ENCODE peak calls at places on chromosomes 12 and 14, in nine cellular contexts. B, Q, T, I, K, X, U, F and C are unnamed samples.

GRCh38 chr12:63440063-63440462 is 228.2 kb downstream of the DPY19L2 start:
- DNase-seq in U (peak), K (no peak), X (no peak), Q (no peak), F (no peak), I (peak), B (no peak), T (no peak), C (no peak)

GRCh38 chr12:45583011-45583657 is 146.4 kb upstream of the ARID2 start:
- DNase-seq in U (peak), F (no peak), B (no peak), I (peak), X (peak), T (no peak), Q (no peak), K (no peak), C (peak)

GRCh38 chr12:42916143-42916542 is 326.6 kb upstream of the PRICKLE1 start:
- DNase-seq in K (no peak), Q (no peak), U (no peak), B (no peak), F (no peak), T (no peak), I (no peak), X (no peak), C (no peak)

GRCh38 chr14:61533513-61534255 is 161.6 kb upstream of the HIF1A start:
- DNase-seq in T (no peak), I (no peak), U (no peak), X (no peak), Q (no peak), B (no peak), K (no peak), F (no peak), C (no peak)

GRCh38 chr14:49999216-49999761 is 106.4 kb downstream of the ARF6 start:
- DNase-seq in T (peak), K (no peak), B (no peak), Q (no peak), I (peak), U (peak), F (peak), X (no peak), C (peak)

GRCh38 chr12:47781479-47782371 is 8.7 kb downstream of the SLC48A1 start:
- DNase-seq in Q (no peak), U (no peak), I (no peak), X (no peak), K (peak), F (no peak), B (peak), T (no peak), C (no peak)

GRCh38 chr12:75850751-75851462 is 180.7 kb downstream of the PHLDA1 start:
- DNase-seq in F (no peak), Q (no peak), X (peak), I (peak), U (no peak), K (no peak), B (no peak), T (no peak), C (no peak)

GRCh38 chr14:98167702-98168101 is 1104.3 kb downstream of the BCL11B start:
- DNase-seq in U (no peak), Q (no peak), T (no peak), K (no peak), B (peak), I (no peak), X (no peak), F (no peak), C (no peak)

GRCh38 chr14:47277703-47278102 is 397.7 kb downstream of the MDGA2 start:
- DNase-seq in T (no peak), Q (no peak), B (no peak), U (no peak), K (no peak), X (no peak), F (no peak), I (peak), C (no peak)

GRCh38 chr12:64780531-64781373 is 21.5 kb upstream of the GNS start:
- DNase-seq in B (peak), Q (no peak), I (no peak), F (no peak), K (no peak), U (peak), X (no peak), T (no peak), C (no peak)

GRCh38 chr14:79415726-79416125 is 795.6 kb downstream of the DIO2 start:
- DNase-seq in X (no peak), U (no peak), K (no peak), F (no peak), B (no peak), Q (no peak), T (no peak), I (peak), C (no peak)

GRCh38 chr14:102770910-102771543 is 6.2 kb upstream of the TRAF3 start:
- DNase-seq in Q (no peak), K (no peak), T (no peak), X (no peak), I (no peak), F (no peak), U (no peak), B (no peak), C (no peak)

GRCh38 chr12:62802981-62803380 is 132.0 kb downstream of the PPM1H start:
- DNase-seq in Q (peak), U (peak), F (no peak), X (no peak), T (no peak), B (peak), K (no peak), I (peak), C (peak)

GRCh38 chr14:100294213-100294962 is 11.9 kb downstream of the SLC25A29 start:
- DNase-seq in B (no peak), T (no peak), I (no peak), K (no peak), U (no peak), Q (no peak), X (no peak), F (no peak), C (no peak)

GRCh38 chr12:15208140-15208539 is 13.1 kb downstream of the RERG start:
- DNase-seq in U (no peak), F (no peak), I (peak), X (no peak), Q (no peak), B (no peak), T (no peak), K (no peak), C (no peak)

GRCh38 chr14:106372870-106373657 is 846.7 kb downstream of the TMEM121 start:
- DNase-seq in U (no peak), T (peak), F (peak), I (no peak), Q (no peak), X (no peak), B (peak), K (peak), C (no peak)

GRCh38 chr12:116950628-116951325 is 40.0 kb downstream of the FBXW8 start:
- DNase-seq in I (no peak), Q (no peak), T (no peak), F (no peak), X (no peak), U (no peak), K (no peak), B (no peak), C (no peak)

GRCh38 chr12:11652351-11653040 is 3.0 kb downstream of the ETV6 start:
- DNase-seq in F (no peak), I (peak), U (peak), Q (peak), X (no peak), T (no peak), B (peak), K (no peak), C (peak)

GRCh38 chr12:110277705-110278104 is 3.3 kb upstream of the ATP2A2 start:
- DNase-seq in K (no peak), Q (no peak), B (no peak), F (no peak), I (no peak), T (no peak), X (no peak), U (no peak), C (no peak)

GRCh38 chr12:114920828-114921579 is 237.0 kb upstream of the TBX3 start:
- DNase-seq in F (no peak), Q (no peak), X (no peak), U (peak), T (no peak), K (no peak), I (no peak), B (no peak), C (no peak)

GRCh38 chr14:98943907-98944306 is 328.1 kb downstream of the BCL11B start:
- DNase-seq in K (no peak), T (no peak), X (no peak), I (no peak), Q (no peak), U (no peak), F (no peak), B (no peak), C (no peak)

GRCh38 chr12:116065561-116065960 is 211.9 kb downstream of the MED13L start:
- DNase-seq in B (no peak), Q (no peak), I (peak), U (no peak), K (no peak), T (no peak), X (no peak), F (no peak), C (no peak)

GRCh38 chr14:49677643-49678042 is 10.4 kb downstream of the POLE2 start:
- DNase-seq in T (no peak), B (no peak), Q (no peak), I (no peak), F (no peak), U (no peak), X (no peak), K (no peak), C (no peak)

GRCh38 chr12:12747281-12747680 is 30.1 kb downstream of the CDKN1B start:
- DNase-seq in X (no peak), K (no peak), B (no peak), F (no peak), T (no peak), U (no peak), I (no peak), Q (no peak), C (no peak)

GRCh38 chr12:43072431-43072830 is 479.6 kb downstream of the ADAMTS20 start:
- DNase-seq in U (no peak), B (no peak), F (no peak), T (no peak), I (no peak), K (no peak), Q (no peak), X (no peak), C (no peak)

GRCh38 chr12:71499834-71500233 is 60.2 kb downstream of the LGR5 start:
- DNase-seq in X (no peak), F (no peak), I (no peak), K (no peak), U (no peak), Q (no peak), T (no peak), B (no peak), C (no peak)